ENCODE peak calls at places on chromosomes 13 and 19, in four cellular contexts. V is lung, L is PC-3, R is thyroid gland. T is an unnamed sample. For H3K36me3 and H3K4me1, the result is how much of the 10 kb centered on the place peaks cover.

GRCh38 chr19:2048959-2049740 is 1.9 kb downstream of the MKNK2 start:
- DNase-seq in R (peak), V (no peak), L (no peak), T (no peak)

GRCh38 chr19:13978721-13979191 is 26.4 kb downstream of the DCAF15 start:
- DNase-seq in R (no peak), V (no peak), L (no peak), T (no peak)

GRCh38 chr19:35851213-35852028 is 883 bp downstream of the NPHS1 start:
- DNase-seq in R (no peak), L (no peak), V (no peak), T (no peak)

GRCh38 chr19:1987197-1988187 is 28.0 kb downstream of the BTBD2 start:
- DNase-seq in R (no peak), L (no peak), V (no peak), T (peak)

GRCh38 chr13:43979492-43979891 is 99.8 kb downstream of the LACC1 start:
- DNase-seq in L (no peak), R (no peak), V (no peak), T (no peak)

GRCh38 chr13:31639443-31640163 is 99.7 kb upstream of the RXFP2 start:
- DNase-seq in R (no peak), V (no peak), L (peak), T (no peak)

GRCh38 chr13:30569901-30570576 is 47.7 kb upstream of the USPL1 start:
- DNase-seq in L (peak), V (no peak), R (no peak), T (peak)

GRCh38 chr19:36140289-36141038 is 598 bp downstream of the CAPNS1 start:
- DNase-seq in L (peak), R (peak), V (peak), T (no peak)

GRCh38 chr19:45311640-45312039 is 11.0 kb downstream of the CKM start:
- DNase-seq in R (no peak), L (no peak), V (no peak), T (no peak)

GRCh38 chr19:18795540-18795939 is 4.4 kb upstream of the COMP start:
- DNase-seq in V (no peak), L (no peak), R (no peak), T (no peak)

GRCh38 chr19:17163652-17164051 is 51.5 kb upstream of the USE1 start:
- DNase-seq in L (no peak), V (no peak), R (no peak), T (no peak)

GRCh38 chr19:17164644-17165043 is 50.5 kb upstream of the USE1 start:
- DNase-seq in R (no peak), L (no peak), V (no peak), T (no peak)

GRCh38 chr19:17160908-17161307 is 54.2 kb upstream of the USE1 start:
- DNase-seq in R (no peak), V (no peak), L (no peak), T (no peak)

GRCh38 chr19:17159466-17160393 is 55.4 kb upstream of the USE1 start:
- DNase-seq in V (no peak), R (no peak), L (no peak), T (no peak)

DNA sequence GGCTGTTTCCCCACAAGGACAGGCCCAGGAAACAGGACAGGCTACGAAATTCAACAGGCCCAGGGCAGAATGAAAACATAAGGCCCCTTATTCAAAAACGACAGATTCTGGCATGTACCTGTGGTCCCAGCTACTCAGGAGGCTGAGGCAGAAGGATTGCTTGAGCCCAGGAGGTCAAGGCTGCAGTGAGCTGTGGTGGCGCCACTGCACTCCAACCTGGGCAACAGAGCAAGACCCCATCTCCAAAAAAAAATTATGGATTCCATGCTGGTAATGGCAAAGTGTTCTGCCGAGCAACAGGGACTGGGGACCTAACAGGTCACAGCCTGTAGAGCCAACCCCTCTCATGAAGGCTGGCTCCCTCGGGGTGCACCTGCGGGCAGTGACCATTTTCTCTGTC is 52.6 kb upstream of the USE1 start:
- DNase-seq in V (no peak), L (no peak), R (no peak), T (no peak)
- H3K36me3 ChIP-seq in V (half or more), L (under half), R (under half), T (half or more)

GRCh38 chr13:78121001-78121400 is 202.4 kb upstream of the EDNRB start:
- DNase-seq in L (peak), R (no peak), V (no peak), T (no peak)
- H3K4me3 ChIP-seq in L (no peak), R (no peak), V (no peak), T (no peak)

GRCh38 chr13:113857531-113858195 is 6.2 kb downstream of the GAS6 start:
- DNase-seq in V (no peak), L (no peak), R (no peak), T (peak)

GRCh38 chr13:113855012-113855921 is 8.6 kb downstream of the GAS6 start:
- DNase-seq in R (no peak), V (no peak), L (no peak), T (peak)

GRCh38 chr13:113854238-113855011 is 9.5 kb downstream of the GAS6 start:
- DNase-seq in V (no peak), R (no peak), L (no peak), T (peak)

GRCh38 chr13:113855931-113856715 is 7.8 kb downstream of the GAS6 start:
- DNase-seq in L (no peak), V (no peak), R (no peak), T (peak)

DNA sequence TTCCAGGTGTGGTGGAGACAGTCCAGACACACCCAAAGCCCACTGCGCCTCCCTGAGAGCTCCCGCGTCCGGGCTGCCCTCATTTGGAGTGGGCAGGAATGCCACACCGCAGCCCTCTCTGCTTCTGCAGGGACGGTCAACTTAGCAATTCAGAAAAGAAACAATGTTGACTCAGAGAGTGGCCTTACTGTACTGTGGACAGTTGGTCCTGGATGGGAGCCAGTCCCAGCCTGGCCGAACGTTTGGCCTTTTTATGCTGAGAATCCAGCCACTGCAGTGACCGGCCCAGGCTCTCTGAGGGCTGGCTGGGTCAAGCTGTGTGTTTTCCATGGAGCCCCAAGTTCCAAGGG is 7.2 kb downstream of the GAS6 start:
- DNase-seq in V (no peak), R (no peak), L (peak), T (peak)
- H3K4me1 ChIP-seq in V (under half), R (half or more), L (under half), T (under half)

GRCh38 chr13:106276876-106277275 is 258.6 kb downstream of the EFNB2 start:
- DNase-seq in R (no peak), V (no peak), L (peak), T (no peak)
- H3K36me3 ChIP-seq in R (under half), V (under half), L (under half), T (under half)

DNA sequence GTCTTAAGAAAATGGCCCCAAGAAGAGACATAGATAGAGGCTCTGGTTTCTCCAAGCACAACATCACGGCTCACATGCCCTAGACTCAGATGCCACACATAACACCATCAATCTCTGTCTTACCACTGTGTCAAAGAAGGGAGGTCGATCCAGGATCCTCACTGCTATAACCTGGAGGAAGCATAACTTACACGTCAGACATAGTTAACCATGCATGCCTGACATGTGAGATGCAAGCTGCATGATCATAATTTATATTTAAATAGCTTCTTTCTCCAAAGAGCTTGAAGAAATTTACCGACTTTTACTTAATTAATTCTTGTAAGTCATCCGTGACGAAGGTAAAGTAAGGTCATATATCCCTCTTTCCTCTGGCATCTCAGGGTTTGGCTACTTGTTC is 205.8 kb downstream of the LHFPL6 start:
- DNase-seq in V (no peak), R (no peak), L (no peak), T (no peak)
- H3K4me3 ChIP-seq in V (no peak), R (no peak), L (no peak), T (no peak)

GRCh38 chr13:98536729-98537128 is 40.2 kb downstream of the STK24 start:
- DNase-seq in R (no peak), L (no peak), V (no peak), T (no peak)

GRCh38 chr13:98535501-98536357 is 41.2 kb downstream of the STK24 start:
- DNase-seq in V (no peak), L (peak), R (no peak), T (no peak)

GRCh38 chr13:98537306-98537705 is 39.6 kb downstream of the STK24 start:
- DNase-seq in V (no peak), L (no peak), R (no peak), T (no peak)

GRCh38 chr13:98533912-98534311 is 43.0 kb downstream of the STK24 start:
- DNase-seq in L (no peak), V (no peak), R (no peak), T (no peak)

DNA sequence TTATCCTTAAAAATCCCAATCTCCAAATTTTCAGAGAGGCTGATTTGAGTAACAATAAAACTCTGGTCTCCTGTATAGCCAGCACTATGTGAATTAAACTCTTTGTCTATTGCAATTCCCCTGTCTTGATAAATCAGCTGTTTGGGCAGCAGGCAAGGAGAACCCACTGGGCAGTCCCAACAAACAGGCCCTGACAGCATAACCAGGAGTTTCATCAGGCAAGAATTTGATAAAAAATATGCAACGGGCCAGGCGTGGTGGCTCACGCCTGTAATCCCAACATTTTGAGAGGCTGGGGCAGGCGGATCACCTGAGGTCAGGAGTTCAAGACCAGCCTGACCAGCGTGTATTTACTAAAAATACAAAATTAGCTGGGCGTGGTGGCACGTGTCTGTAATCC is 42.1 kb downstream of the STK24 start:
- DNase-seq in L (no peak), R (no peak), V (no peak), T (no peak)
- H3K4me1 ChIP-seq in L (under half), R (half or more), V (under half), T (under half)

GRCh38 chr19:12954150-12954962 is 2.7 kb downstream of the GADD45GIP1 start:
- DNase-seq in V (no peak), L (no peak), R (no peak), T (no peak)
- H3K36me3 ChIP-seq in V (under half), L (under half), R (under half), T (half or more)

GRCh38 chr13:48746816-48747215 is 93.1 kb downstream of the CYSLTR2 start:
- DNase-seq in L (no peak), R (no peak), V (no peak), T (no peak)

GRCh38 chr13:48749699-48750473 is 96.2 kb downstream of the CYSLTR2 start:
- DNase-seq in L (peak), V (peak), R (peak), T (peak)

GRCh38 chr13:48750588-48751383 is 97.1 kb downstream of the CYSLTR2 start:
- DNase-seq in V (no peak), L (no peak), R (peak), T (no peak)

GRCh38 chr13:48748681-48749080 is 95.0 kb downstream of the CYSLTR2 start:
- DNase-seq in L (no peak), V (no peak), R (no peak), T (no peak)

GRCh38 chr13:48749144-48749543 is 95.4 kb downstream of the CYSLTR2 start:
- DNase-seq in L (peak), R (no peak), V (no peak), T (no peak)
- H3K4me3 ChIP-seq in L (no peak), R (no peak), V (no peak), T (no peak)

GRCh38 chr19:41327076-41327475 is 17.1 kb downstream of the CCDC97 start:
- DNase-seq in V (no peak), L (no peak), R (no peak), T (no peak)

GRCh38 chr19:41324921-41325639 is 15.1 kb downstream of the CCDC97 start:
- DNase-seq in V (no peak), R (peak), L (peak), T (peak)

GRCh38 chr19:41325947-41326706 is 16.2 kb downstream of the CCDC97 start:
- DNase-seq in R (peak), V (no peak), L (peak), T (no peak)

GRCh38 chr19:41324231-41324702 is 14.3 kb downstream of the CCDC97 start:
- DNase-seq in V (no peak), R (no peak), L (no peak), T (no peak)

GRCh38 chr19:41325640-41325946 is 15.6 kb downstream of the CCDC97 start:
- DNase-seq in R (no peak), V (no peak), L (no peak), T (no peak)
- H3K4me1 ChIP-seq in R (half or more), V (under half), L (half or more), T (under half)

T was measured in RWPE2.